ENCODE peak calls at places on chromosomes 12 and 14, in eight cellular contexts. V is transverse colon, R is suprapubic skin, Z is HCT116, K is spleen, N is HepG2, U is stomach, B is esophagus muscularis mucosa. X is an unnamed sample. For H3K27me3, the result is how much of the 10 kb centered on the place peaks cover.

GRCh38 chr14:101519090-101519489 is 42.2 kb upstream of the DIO3 start:
- DNase-seq in U (no peak), N (no peak), V (no peak), Z (no peak), R (no peak), K (no peak), B (no peak), X (no peak)

GRCh38 chr12:69044887-69045286 is 111.9 kb upstream of the CPM start:
- DNase-seq in K (no peak), V (no peak), R (no peak), Z (no peak), U (no peak), N (no peak), B (peak), X (no peak)

GRCh38 chr14:66650491-66650911 is 142.6 kb downstream of the GPHN start:
- DNase-seq in U (no peak), N (no peak), R (no peak), Z (no peak), B (no peak), V (no peak), K (no peak), X (no peak)

GRCh38 chr14:56273151-56273550 is 154.9 kb downstream of the PELI2 start:
- DNase-seq in U (no peak), Z (no peak), N (no peak), V (no peak), B (no peak), K (no peak), R (no peak), X (no peak)

GRCh38 chr14:82855912-82856381 is 1322.3 kb upstream of the SEL1L start:
- DNase-seq in V (no peak), U (no peak), R (no peak), K (no peak), Z (no peak), N (no peak), B (no peak), X (no peak)

GRCh38 chr12:57523706-57524614 is 1.3 kb downstream of the MBD6 start:
- DNase-seq in N (no peak), R (no peak), Z (no peak), U (no peak), K (peak), B (no peak), V (no peak), X (no peak)

GRCh38 chr14:103686831-103687485 is 28.3 kb downstream of the XRCC3 start:
- DNase-seq in R (peak), V (no peak), B (no peak), N (no peak), K (no peak), Z (no peak), U (no peak), X (no peak)

GRCh38 chr14:74508844-74509428 is 15.4 kb downstream of the ISCA2 start:
- DNase-seq in U (no peak), N (no peak), V (no peak), R (no peak), Z (no peak), K (peak), B (no peak), X (no peak)

GRCh38 chr12:70247653-70248199 is 4.5 kb downstream of the CNOT2 start:
- DNase-seq in K (no peak), U (no peak), N (no peak), V (no peak), B (no peak), R (no peak), Z (no peak), X (no peak)

GRCh38 chr12:116216022-116216756 is 61.3 kb downstream of the MED13L start:
- DNase-seq in V (no peak), U (no peak), N (no peak), R (no peak), B (no peak), K (no peak), Z (no peak), X (no peak)

GRCh38 chr12:66129934-66130266 is 650 bp downstream of the LLPH start:
- DNase-seq in U (no peak), R (no peak), Z (no peak), B (no peak), V (no peak), K (no peak), N (no peak), X (no peak)

GRCh38 chr12:63911336-63911735 is 66.8 kb downstream of the SRGAP1 start:
- DNase-seq in U (no peak), N (no peak), Z (no peak), K (no peak), V (no peak), B (no peak), R (no peak), X (no peak)

GRCh38 chr14:58713677-58714076 is 75.9 kb downstream of the DACT1 start:
- DNase-seq in N (no peak), B (no peak), R (no peak), Z (no peak), U (no peak), V (no peak), K (no peak), X (no peak)

GRCh38 chr14:89826581-89826980 is 127.9 kb downstream of the EFCAB11 start:
- DNase-seq in B (no peak), R (no peak), Z (no peak), K (no peak), N (no peak), V (no peak), U (no peak), X (no peak)

GRCh38 chr14:21071225-21072041 is 1.3 kb downstream of the ARHGEF40 start:
- DNase-seq in Z (no peak), V (peak), R (peak), U (peak), N (peak), B (no peak), K (peak), X (no peak)

GRCh38 chr12:2598001-2598400 is 196.8 kb upstream of the FKBP4 start:
- DNase-seq in U (no peak), V (no peak), B (no peak), Z (no peak), R (no peak), N (no peak), K (no peak), X (no peak)

DNA sequence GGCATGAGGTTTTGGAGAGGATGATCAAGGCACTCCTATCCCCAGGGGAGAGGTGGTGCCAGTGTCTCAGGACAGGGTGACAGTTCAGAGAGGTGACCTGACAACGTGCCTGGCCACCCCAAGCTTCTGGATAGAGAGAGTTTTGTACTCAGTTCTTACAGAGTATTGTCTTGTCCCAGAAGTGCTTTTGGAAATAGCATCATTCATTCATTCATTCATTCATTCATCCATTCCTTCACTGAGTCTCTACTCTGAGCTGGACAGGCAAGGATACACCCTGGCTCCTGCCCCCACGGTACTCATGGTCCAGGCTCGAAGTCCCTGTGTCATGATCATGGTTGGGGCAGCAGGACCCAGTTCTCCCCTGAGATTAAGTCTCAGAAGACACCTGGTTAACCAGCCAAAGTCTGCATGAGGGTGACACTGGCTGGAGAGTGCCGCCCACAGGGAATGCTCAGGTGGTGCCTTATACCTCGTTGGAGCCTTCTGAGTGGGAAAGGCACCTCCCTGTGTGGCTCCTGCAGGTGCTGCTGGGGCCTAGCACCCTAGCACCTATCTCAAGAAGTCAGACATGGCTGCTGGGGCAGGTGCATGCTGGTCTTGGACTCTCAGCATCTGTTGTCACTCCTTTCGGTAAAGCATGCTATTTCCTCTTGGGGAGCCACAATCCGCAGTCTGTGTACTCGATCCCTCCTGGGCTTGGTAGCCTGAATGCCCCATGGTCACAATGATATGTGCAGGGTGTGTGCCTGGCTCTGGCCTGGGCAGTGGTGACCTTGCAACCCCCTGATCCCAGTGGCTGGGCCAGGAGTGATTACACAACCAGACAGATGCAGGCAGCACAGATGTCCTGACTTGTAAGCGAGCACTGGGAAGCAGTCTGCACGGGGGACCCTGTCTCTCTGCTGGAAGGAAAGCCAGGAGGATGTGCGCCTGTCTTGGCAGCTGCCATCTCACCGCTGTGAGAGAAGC is 57.8 kb downstream of the C14orf132 start:
- DNase-seq in U (no peak), Z (no peak), K (no peak), V (no peak), B (no peak), R (peak), N (no peak), X (no peak)
- TF ChIP-seq POLR2AphosphoS5 in U (no peak), Z (no peak), K (no peak), V (no peak), B (no peak), R (no peak), N (no peak), X (no peak)

GRCh38 chr12:4280351-4281163 is 7.0 kb downstream of the CCND2 start:
- DNase-seq in Z (no peak), U (no peak), R (no peak), K (no peak), B (peak), V (peak), N (no peak), X (no peak)
- TF ChIP-seq POLR2A in Z (no peak), U (no peak), R (no peak), K (no peak), B (no peak), V (no peak), N (no peak), X (no peak)

DNA sequence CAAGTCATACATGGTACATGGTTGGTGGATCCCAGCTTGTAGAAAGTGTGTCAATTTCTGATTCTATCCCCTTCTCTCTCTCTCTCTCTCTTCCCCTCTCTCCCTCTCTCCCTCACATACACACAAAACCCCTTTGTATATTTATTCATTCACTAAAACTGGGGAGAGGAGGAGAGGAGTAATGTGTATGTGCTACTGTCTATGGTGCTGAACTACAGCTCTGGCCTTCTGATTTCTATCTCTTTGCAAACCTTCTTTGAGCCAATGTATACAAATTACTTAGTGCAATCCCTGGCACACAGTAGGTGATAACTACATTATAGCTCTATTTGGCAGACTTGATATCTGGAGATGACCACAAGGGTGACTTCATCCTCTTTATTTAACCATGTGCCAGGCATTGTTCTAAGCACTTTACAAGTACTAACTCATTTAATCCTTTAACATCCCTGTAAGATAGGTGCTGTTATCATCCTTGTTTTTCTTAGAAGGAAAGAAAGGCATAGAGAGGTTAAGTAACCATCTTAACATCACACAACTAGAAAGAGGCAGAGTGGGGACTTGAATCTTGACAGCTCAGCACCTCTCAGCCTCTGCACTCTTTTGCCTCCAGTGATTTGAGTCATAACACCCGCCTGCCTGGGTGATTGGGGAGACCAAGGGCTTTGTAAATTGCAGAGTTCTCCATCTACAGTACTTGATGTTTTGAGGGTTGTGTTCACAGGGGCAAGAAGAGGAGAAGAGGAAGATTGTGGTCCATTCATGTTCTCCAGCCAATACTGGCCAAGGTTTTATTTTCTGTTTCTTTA is 21.3 kb downstream of the RPH3A start:
- DNase-seq in V (no peak), Z (no peak), B (no peak), N (no peak), K (no peak), U (no peak), R (no peak), X (no peak)
- H3K27me3 ChIP-seq in V (under half), Z (half or more), B (under half), N (under half), K (under half), U (under half), R (under half), X (under half)

DNA sequence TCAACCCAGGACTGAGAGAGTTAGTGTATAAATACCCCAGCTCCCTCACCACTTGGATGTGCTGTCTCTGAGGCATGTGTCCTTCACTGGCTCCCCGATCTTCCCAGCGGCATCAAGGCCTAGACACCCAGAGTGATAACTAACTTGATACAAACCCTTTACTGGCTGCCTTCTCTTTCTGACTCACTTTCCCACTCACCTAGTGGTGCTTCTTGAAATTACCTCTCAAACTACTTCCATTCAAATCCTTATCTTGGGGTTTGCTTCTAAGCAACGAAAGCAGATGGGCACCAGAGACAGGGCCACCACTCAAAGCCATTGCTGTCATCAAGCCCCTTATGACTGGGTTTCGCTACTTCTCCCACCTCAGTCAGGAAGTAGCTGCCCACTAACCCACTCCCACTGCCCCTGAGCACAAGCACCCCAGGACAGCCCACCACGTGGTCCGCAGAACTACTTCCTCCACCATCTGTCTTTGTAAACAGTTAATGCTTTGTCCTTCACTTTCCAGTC is 17.2 kb downstream of the ZFP36L1 start:
- DNase-seq in N (no peak), K (peak), B (no peak), V (no peak), Z (no peak), U (peak), R (peak), X (no peak)
- TF ChIP-seq POLR2AphosphoS5 in N (no peak), K (no peak), B (no peak), V (no peak), Z (no peak), U (no peak), R (no peak), X (no peak)

GRCh38 chr12:67647547-67648305 is 819 bp upstream of the DYRK2 start:
- DNase-seq in N (peak), B (no peak), Z (peak), R (peak), U (peak), V (peak), K (peak), X (no peak)

GRCh38 chr12:67647251-67647546 is 1.3 kb upstream of the DYRK2 start:
- DNase-seq in Z (no peak), U (no peak), K (no peak), B (no peak), N (no peak), R (no peak), V (no peak), X (no peak)

GRCh38 chr12:67650127-67650495 is 1.6 kb downstream of the DYRK2 start:
- DNase-seq in N (no peak), Z (no peak), K (peak), R (no peak), V (no peak), U (no peak), B (no peak), X (no peak)

GRCh38 chr12:67649165-67650126 is 901 bp downstream of the DYRK2 start:
- DNase-seq in B (no peak), U (peak), Z (no peak), K (peak), R (peak), N (no peak), V (peak), X (no peak)

GRCh38 chr12:67648306-67649164 is at the start of gene DYRK2:
- DNase-seq in B (no peak), U (peak), K (peak), N (peak), Z (peak), V (peak), R (peak), X (no peak)
- TF ChIP-seq POLR2A in B (peak), U (no peak), K (peak), N (peak), Z (peak), V (peak), R (peak), X (peak)

GRCh38 chr14:69993326-69993725 is 114.1 kb downstream of the SMOC1 start:
- DNase-seq in U (no peak), K (no peak), Z (no peak), B (no peak), V (no peak), N (no peak), R (no peak), X (no peak)
- H3K27me3 ChIP-seq in U (under half), K (under half), Z (half or more), B (under half), V (under half), N (under half), R (under half), X (under half)

GRCh38 chr12:123036471-123037285 is 56.2 kb downstream of the ARL6IP4 start:
- DNase-seq in N (no peak), U (no peak), V (no peak), R (no peak), Z (no peak), K (peak), B (no peak), X (no peak)
- TF ChIP-seq POLR2AphosphoS5 in N (no peak), U (no peak), V (no peak), R (no peak), Z (no peak), K (no peak), B (no peak), X (no peak)

GRCh38 chr12:9130244-9130643 is 14.5 kb upstream of the A2M start:
- DNase-seq in U (no peak), V (no peak), B (no peak), Z (no peak), R (no peak), K (no peak), N (no peak), X (no peak)

GRCh38 chr12:9124346-9125031 is 8.8 kb upstream of the A2M start:
- DNase-seq in B (no peak), N (no peak), R (no peak), U (no peak), V (no peak), K (no peak), Z (no peak), X (no peak)

GRCh38 chr12:9123741-9124140 is 8.0 kb upstream of the A2M start:
- DNase-seq in U (no peak), V (no peak), K (no peak), Z (no peak), R (no peak), N (no peak), B (no peak), X (no peak)

GRCh38 chr12:9127936-9128663 is 12.4 kb upstream of the A2M start:
- DNase-seq in V (no peak), Z (no peak), U (no peak), N (no peak), K (peak), R (no peak), B (no peak), X (no peak)

GRCh38 chr12:9127484-9127883 is 11.8 kb upstream of the A2M start:
- DNase-seq in N (no peak), U (no peak), K (no peak), B (no peak), R (no peak), Z (no peak), V (no peak), X (no peak)
- TF ChIP-seq POLR2A in N (no peak), U (no peak), K (no peak), B (no peak), R (no peak), Z (no peak), V (no peak), X (no peak)

DNA sequence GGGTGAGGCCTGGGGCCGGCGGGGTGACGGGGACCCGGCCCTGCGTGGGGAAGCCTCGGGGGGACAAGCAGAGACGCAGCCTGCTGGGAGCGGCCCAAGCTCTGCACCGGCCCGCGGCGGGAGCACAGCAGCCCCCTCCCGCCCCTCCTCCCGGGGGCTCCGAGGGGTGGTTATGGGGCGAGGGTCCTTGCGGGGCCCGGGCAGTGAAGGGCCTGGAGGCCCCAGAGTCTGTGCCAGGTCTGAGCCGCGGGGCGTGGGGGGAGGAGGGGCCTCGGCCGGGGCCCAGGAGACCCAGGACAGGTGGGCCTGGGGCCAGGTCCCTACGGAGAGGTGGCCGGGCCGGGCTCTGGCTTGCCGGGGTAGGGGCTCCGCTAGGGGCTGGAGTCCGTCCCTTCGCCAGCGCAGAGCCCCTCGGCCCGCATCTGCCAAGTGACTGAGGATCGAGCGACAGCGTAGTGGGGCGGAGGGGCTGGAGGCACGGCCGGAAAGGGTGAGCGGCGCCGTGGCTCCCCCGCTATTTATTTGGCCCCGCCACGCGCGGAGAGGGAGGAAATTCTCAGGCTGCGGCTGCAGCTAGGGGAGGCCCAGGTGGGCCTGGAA is 498 bp downstream of the TMEM121 start:
- DNase-seq in K (peak), R (peak), V (no peak), N (no peak), B (no peak), Z (no peak), U (no peak), X (no peak)
- H3K27me3 ChIP-seq in K (half or more), R (under half), V (half or more), N (under half), B (under half), Z (under half), U (under half), X (under half)

X was measured in vagina.